ENCODE peak calls at places on chromosomes 5 and 9, in eight cellular contexts. C is right cardiac atrium, T is Peyer's patch, P is upper lobe of left lung, K is lower lobe of right lung, S is body of pancreas, N is H7, M is neural progenitor cell. U is an unnamed sample. For H3K27me3, the result is how much of the 10 kb centered on the place peaks cover.

GRCh38 chr9:98532147-98532546 is 176.6 kb downstream of the GABBR2 start:
- DNase-seq in M (no peak), S (no peak), T (no peak), C (no peak), N (no peak), P (no peak), K (no peak), U (no peak)

GRCh38 chr9:28212979-28213378 is 639.7 kb upstream of the C9orf72 start:
- DNase-seq in T (no peak), P (no peak), K (no peak), N (no peak), S (no peak), C (no peak), M (no peak), U (peak)

GRCh38 chr5:1655496-1656270 is 131.9 kb upstream of the LPCAT1 start:
- DNase-seq in T (no peak), S (no peak), C (no peak), K (no peak), M (no peak), P (no peak), N (peak), U (no peak)

GRCh38 chr5:74478328-74478727 is 162.2 kb downstream of the ENC1 start:
- DNase-seq in P (no peak), T (no peak), S (no peak), M (no peak), K (no peak), C (peak), N (no peak), U (no peak)

GRCh38 chr5:126676195-126676624 is 75.5 kb downstream of the PHAX start:
- DNase-seq in S (peak), K (no peak), C (peak), N (peak), M (peak), T (peak), P (peak), U (peak)

GRCh38 chr9:35163413-35163812 is 1.6 kb downstream of the UNC13B start:
- DNase-seq in M (no peak), N (no peak), T (no peak), P (no peak), C (no peak), S (no peak), K (no peak), U (no peak)

GRCh38 chr9:131530930-131531832 is at the start of gene UCK1:
- DNase-seq in S (peak), P (peak), K (peak), T (peak), N (peak), M (peak), C (peak), U (peak)

GRCh38 chr5:135890867-135891266 is 4.8 kb downstream of the IL9 start:
- DNase-seq in T (no peak), M (no peak), K (no peak), P (no peak), S (no peak), C (no peak), N (no peak), U (no peak)

GRCh38 chr9:71812385-71812784 is 44.1 kb upstream of the CEMIP2 start:
- DNase-seq in M (peak), N (no peak), C (peak), T (no peak), K (no peak), S (peak), P (no peak), U (peak)

GRCh38 chr9:106727969-106728368 is 135.0 kb upstream of the ZNF462 start:
- DNase-seq in K (no peak), S (peak), P (no peak), C (no peak), T (no peak), M (no peak), N (no peak), U (no peak)

GRCh38 chr5:157690690-157691433 is 19.5 kb downstream of the C5orf52 start:
- DNase-seq in T (no peak), K (no peak), N (peak), P (no peak), M (no peak), C (no peak), S (no peak), U (no peak)

GRCh38 chr9:8268216-8268878 is 468.8 kb upstream of the DMAC1 start:
- DNase-seq in C (no peak), T (no peak), P (no peak), K (no peak), S (peak), M (no peak), N (no peak), U (no peak)

GRCh38 chr5:154811653-154812465 is 38.5 kb downstream of the FAXDC2 start:
- DNase-seq in M (peak), C (peak), K (peak), T (peak), P (peak), N (peak), S (peak), U (peak)

GRCh38 chr5:180349391-180349790 is 3.7 kb downstream of the GFPT2 start:
- DNase-seq in C (peak), S (no peak), N (no peak), T (no peak), P (no peak), K (no peak), M (no peak), U (no peak)
- H3K27me3 ChIP-seq in C (under half), S (under half), N (under half), T (under half), P (under half), K (under half), M (under half), U (under half)

GRCh38 chr9:134855900-134856377 is 24.7 kb upstream of the FCN2 start:
- DNase-seq in T (no peak), P (no peak), S (no peak), N (peak), K (peak), M (no peak), C (no peak), U (no peak)
- H3K27me3 ChIP-seq in T (under half), P (under half), S (under half), N (under half), K (under half), M (under half), C (under half), U (under half)

GRCh38 chr9:123370526-123371227 is 14.7 kb downstream of the CRB2 start:
- DNase-seq in P (no peak), S (no peak), T (no peak), N (peak), M (no peak), K (no peak), C (peak), U (no peak)
- H3K27me3 ChIP-seq in P (under half), S (under half), T (under half), N (under half), M (under half), K (half or more), C (under half), U (under half)

GRCh38 chr9:134536931-134537330 is 104.7 kb upstream of the COL5A1 start:
- DNase-seq in K (no peak), M (no peak), C (no peak), S (no peak), T (no peak), N (no peak), P (no peak), U (no peak)

GRCh38 chr9:134538856-134539562 is 102.6 kb upstream of the COL5A1 start:
- DNase-seq in M (no peak), C (peak), P (no peak), T (no peak), N (no peak), K (peak), S (no peak), U (no peak)

GRCh38 chr9:134536101-134536900 is 105.3 kb upstream of the COL5A1 start:
- DNase-seq in N (no peak), P (no peak), C (no peak), K (no peak), M (no peak), T (no peak), S (no peak), U (peak)

GRCh38 chr9:134539613-134540012 is 102.0 kb upstream of the COL5A1 start:
- DNase-seq in N (no peak), M (no peak), C (no peak), S (no peak), K (peak), T (no peak), P (no peak), U (no peak)

DNA sequence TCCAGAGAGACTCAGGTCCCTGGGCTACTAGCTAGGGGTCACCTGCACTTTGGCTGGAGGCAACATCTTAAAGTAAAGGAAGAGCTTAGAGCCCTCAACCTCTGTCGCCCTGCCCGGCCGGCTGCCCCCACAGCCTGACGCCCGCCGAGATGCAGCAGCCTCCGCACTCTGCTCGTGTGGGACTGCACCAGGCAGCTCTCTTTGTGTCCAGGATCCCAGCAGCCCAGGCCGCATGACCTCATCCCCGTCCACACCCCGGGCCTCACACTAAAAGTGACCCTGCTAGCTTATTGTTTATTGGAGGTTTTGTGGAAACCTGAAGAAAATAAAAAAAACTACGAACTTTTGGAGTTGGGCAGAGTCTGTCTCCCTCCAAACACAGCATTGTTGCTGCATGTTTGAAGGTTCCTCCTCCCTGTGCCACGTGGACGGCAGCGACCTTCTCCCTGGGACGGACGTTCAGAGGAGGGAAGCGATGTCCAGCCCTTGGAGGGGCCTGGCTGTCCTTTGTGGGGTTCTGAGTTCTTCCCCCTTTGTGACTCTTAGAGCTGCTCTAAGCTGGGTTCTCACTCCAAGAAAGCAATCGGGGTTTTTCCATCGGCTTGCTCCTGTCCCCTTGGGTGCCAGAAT is 103.6 kb upstream of the COL5A1 start:
- DNase-seq in K (peak), N (no peak), S (no peak), T (no peak), P (no peak), M (no peak), C (peak), U (no peak)
- H3K27me3 ChIP-seq in K (under half), N (under half), S (under half), T (under half), P (under half), M (under half), C (under half), U (under half)

DNA sequence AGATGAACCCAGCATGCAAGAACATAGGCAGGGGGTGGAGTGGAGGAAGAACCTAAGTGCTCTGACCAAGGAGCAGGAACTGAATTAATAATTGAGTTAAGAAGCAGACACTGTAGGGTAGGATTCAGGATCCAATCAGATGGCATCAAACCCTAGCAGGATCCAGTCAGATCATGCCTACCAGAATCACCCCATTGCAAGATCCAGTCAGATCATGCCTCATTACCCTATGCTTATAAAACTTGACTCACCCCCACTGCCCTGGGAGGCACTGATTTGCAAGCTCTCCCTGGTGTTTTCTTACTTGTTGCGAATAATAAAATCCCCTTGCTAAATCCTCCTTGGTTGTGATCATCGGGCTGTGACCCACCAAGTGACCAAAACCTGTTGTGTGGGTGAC is 19.7 kb downstream of the TUSC1 start:
- DNase-seq in N (no peak), S (no peak), T (no peak), P (no peak), K (no peak), M (no peak), C (no peak), U (no peak)
- H3K27me3 ChIP-seq in N (under half), S (under half), T (under half), P (under half), K (under half), M (under half), C (under half), U (under half)

GRCh38 chr5:31854625-31855526 is 215.9 kb downstream of the PDZD2 start:
- DNase-seq in K (peak), P (peak), C (peak), S (peak), N (peak), M (peak), T (no peak), U (peak)

GRCh38 chr5:31851290-31851689 is 212.4 kb downstream of the PDZD2 start:
- DNase-seq in M (no peak), P (no peak), S (no peak), N (no peak), T (no peak), K (no peak), C (no peak), U (no peak)

GRCh38 chr5:31855527-31855862 is 216.6 kb downstream of the PDZD2 start:
- DNase-seq in T (no peak), C (no peak), N (no peak), P (no peak), K (no peak), S (no peak), M (no peak), U (peak)

GRCh38 chr5:31854181-31854624 is 215.3 kb downstream of the PDZD2 start:
- DNase-seq in S (peak), M (peak), P (peak), C (peak), K (peak), N (peak), T (no peak), U (peak)

DNA sequence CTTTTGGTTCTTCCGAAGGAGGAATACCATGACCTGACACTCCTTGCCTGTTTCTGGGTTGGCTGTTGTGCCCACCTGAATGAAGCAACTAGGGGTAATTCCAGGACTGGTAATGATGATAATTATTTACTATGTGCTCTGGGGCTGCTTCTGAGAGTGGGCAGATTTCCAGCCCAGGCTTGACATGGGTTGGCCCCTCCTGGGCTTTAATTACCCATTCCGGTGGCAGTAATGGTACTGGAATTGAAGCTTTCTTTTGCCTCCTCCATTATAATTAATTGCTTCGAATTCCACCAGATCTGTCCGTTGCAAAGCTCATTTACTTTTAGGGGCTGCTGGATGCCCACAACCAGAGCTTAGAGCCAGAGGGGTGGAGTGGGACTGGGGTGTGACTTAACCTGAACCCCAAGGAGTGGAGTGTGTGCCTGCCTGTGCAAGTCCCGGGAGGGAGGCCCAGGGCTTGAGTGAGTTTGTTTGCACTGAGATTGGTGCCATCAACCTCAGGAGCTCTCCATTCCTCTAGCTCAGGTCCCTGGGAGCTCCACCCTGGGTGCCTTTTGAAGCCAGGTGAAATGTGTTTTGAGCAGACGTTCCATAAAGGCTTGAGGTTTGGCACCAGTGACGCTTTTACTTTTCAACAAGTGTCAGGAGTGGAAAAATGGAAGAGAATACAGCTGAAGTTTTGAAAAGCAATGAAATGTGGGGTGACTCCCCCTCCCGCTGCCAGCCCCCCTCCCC is 214.6 kb downstream of the PDZD2 start:
- DNase-seq in C (no peak), N (no peak), M (peak), S (no peak), P (peak), K (peak), T (no peak), U (no peak)
- H3K27me3 ChIP-seq in C (under half), N (under half), M (under half), S (under half), P (under half), K (under half), T (under half), U (under half)

DNA sequence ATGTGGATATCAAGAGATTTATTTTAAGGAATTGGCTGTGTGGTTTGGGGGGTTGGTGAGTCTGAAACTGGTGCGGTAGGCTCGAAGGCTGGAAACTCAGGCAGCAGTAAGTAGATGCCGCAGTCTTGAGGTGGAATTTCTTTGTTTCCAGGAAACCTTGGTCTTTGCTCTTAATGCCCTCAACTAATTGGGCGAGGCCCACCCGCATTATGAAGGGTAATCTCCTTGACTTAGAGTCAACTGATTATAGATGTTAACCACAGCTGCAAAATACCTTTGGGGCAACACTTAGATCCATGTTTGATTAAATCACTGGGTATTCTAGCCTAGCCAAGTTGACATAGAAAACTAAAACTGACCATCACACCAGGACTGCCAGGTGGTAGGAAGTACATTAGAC is 83.8 kb downstream of the ANKRD33B start:
- DNase-seq in P (no peak), T (no peak), S (no peak), K (no peak), N (no peak), C (no peak), M (no peak), U (no peak)
- H3K27me3 ChIP-seq in P (under half), T (under half), S (under half), K (under half), N (under half), C (under half), M (under half), U (under half)